ENCODE peak calls at places on chromosomes 1 and 21, in eight cellular contexts. One of them, this sample, is unnamed.
A peak's percentile ranks its signal among the peaks of the same experiment; 100 is the strongest.

GRCh38 chr21:29704719-29705118 is 235.1 kb downstream of the GRIK1 start:
- DNase-seq in neural progenitor cell: no peak
- DNase-seq in mesendoderm: no peak
- DNase-seq in cardiac fibroblast: peak; percentile 28
- DNase-seq in naive thymus-derived CD4-positive, alpha-beta T cell: no peak
- DNase-seq in IMR-90: peak; percentile 6
- DNase-seq in brain microvascular endothelial cell: no peak
- DNase-seq in right cardiac atrium: no peak
- DNase-seq in this sample: peak; percentile 1

GRCh38 chr1:206809504-206810084 is 37.3 kb upstream of the IL10 start:
- DNase-seq in neural progenitor cell: peak; percentile 12
- DNase-seq in mesendoderm: peak; percentile 77
- DNase-seq in cardiac fibroblast: peak; percentile 74
- DNase-seq in naive thymus-derived CD4-positive, alpha-beta T cell: no peak
- DNase-seq in IMR-90: peak; percentile 45
- DNase-seq in brain microvascular endothelial cell: peak; percentile 33
- DNase-seq in right cardiac atrium: no peak
- DNase-seq in this sample: peak; percentile 37

GRCh38 chr1:41102208-41102607 is 80.7 kb upstream of the SLFNL1 start:
- DNase-seq in neural progenitor cell: no peak
- DNase-seq in mesendoderm: no peak
- DNase-seq in cardiac fibroblast: peak; percentile 98
- DNase-seq in naive thymus-derived CD4-positive, alpha-beta T cell: no peak
- DNase-seq in IMR-90: peak; percentile 97
- DNase-seq in brain microvascular endothelial cell: peak; percentile 76
- DNase-seq in right cardiac atrium: peak; percentile 96
- DNase-seq in this sample: peak; percentile 96

GRCh38 chr1:65420590-65421340 is at the start of the genes LEPR and LEPROT:
- DNase-seq in neural progenitor cell: peak; percentile 85
- DNase-seq in mesendoderm: peak; percentile 79
- DNase-seq in cardiac fibroblast: no peak
- DNase-seq in naive thymus-derived CD4-positive, alpha-beta T cell: no peak
- DNase-seq in IMR-90: peak; percentile 38
- DNase-seq in brain microvascular endothelial cell: no peak
- DNase-seq in right cardiac atrium: no peak
- DNase-seq in this sample: peak; percentile 67

GRCh38 chr1:146031476-146031875 is 9.9 kb upstream of the HJV start:
- DNase-seq in neural progenitor cell: no peak
- DNase-seq in mesendoderm: no peak
- DNase-seq in cardiac fibroblast: no peak
- DNase-seq in naive thymus-derived CD4-positive, alpha-beta T cell: no peak
- DNase-seq in IMR-90: no peak
- DNase-seq in brain microvascular endothelial cell: no peak
- DNase-seq in right cardiac atrium: no peak
- DNase-seq in this sample: no peak

GRCh38 chr1:28297826-28298225 is 31.0 kb upstream of the MED18 start:
- DNase-seq in neural progenitor cell: no peak
- DNase-seq in mesendoderm: no peak
- DNase-seq in cardiac fibroblast: no peak
- DNase-seq in naive thymus-derived CD4-positive, alpha-beta T cell: no peak
- DNase-seq in IMR-90: no peak
- DNase-seq in brain microvascular endothelial cell: no peak
- DNase-seq in right cardiac atrium: no peak
- DNase-seq in this sample: no peak

GRCh38 chr1:19124273-19124672 is 85.8 kb downstream of the UBR4 start:
- DNase-seq in neural progenitor cell: no peak
- DNase-seq in mesendoderm: no peak
- DNase-seq in cardiac fibroblast: no peak
- DNase-seq in naive thymus-derived CD4-positive, alpha-beta T cell: no peak
- DNase-seq in IMR-90: no peak
- DNase-seq in brain microvascular endothelial cell: no peak
- DNase-seq in right cardiac atrium: no peak
- DNase-seq in this sample: no peak

GRCh38 chr1:1421147-1421906 is at the start of gene ANKRD65:
- DNase-seq in neural progenitor cell: peak; percentile 42
- DNase-seq in mesendoderm: no peak
- DNase-seq in cardiac fibroblast: no peak
- DNase-seq in naive thymus-derived CD4-positive, alpha-beta T cell: no peak
- DNase-seq in IMR-90: no peak
- DNase-seq in brain microvascular endothelial cell: no peak
- DNase-seq in right cardiac atrium: peak; percentile 38
- DNase-seq in this sample: no peak

GRCh38 chr1:156750932-156751723 is at the start of gene HDGF:
- DNase-seq in neural progenitor cell: peak; percentile 77
- DNase-seq in mesendoderm: peak; percentile 68
- DNase-seq in cardiac fibroblast: peak; percentile 42
- DNase-seq in naive thymus-derived CD4-positive, alpha-beta T cell: no peak
- DNase-seq in IMR-90: no peak
- DNase-seq in brain microvascular endothelial cell: no peak
- DNase-seq in right cardiac atrium: peak; percentile 88
- DNase-seq in this sample: no peak

DNA sequence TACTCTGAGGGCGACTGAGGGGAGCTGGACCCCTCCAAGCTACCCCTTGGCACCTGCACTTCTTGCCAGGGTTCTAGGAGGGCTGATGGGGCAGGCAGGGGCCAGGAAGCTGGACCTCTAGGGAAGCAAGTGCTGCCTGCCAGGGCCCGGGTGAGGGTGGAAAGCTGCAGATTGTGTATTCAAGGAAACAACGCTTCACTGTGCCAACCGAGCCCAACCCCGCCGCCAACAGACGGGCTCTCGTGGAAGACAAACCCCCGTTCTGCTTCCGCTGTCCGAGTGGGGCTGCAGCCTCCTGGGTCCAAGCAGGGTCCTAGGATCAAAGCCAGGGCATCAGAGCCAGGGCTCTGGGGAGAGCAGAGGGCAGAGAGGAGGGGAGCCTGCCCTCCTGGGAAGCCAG is 3.2 kb downstream of the EFHD2 start:
- DNase-seq in neural progenitor cell: no peak
- DNase-seq in mesendoderm: no peak
- DNase-seq in cardiac fibroblast: no peak
- DNase-seq in naive thymus-derived CD4-positive, alpha-beta T cell: no peak
- DNase-seq in IMR-90: no peak
- DNase-seq in brain microvascular endothelial cell: no peak
- DNase-seq in right cardiac atrium: no peak
- DNase-seq in this sample: no peak
- H3K4me3 ChIP-seq in neural progenitor cell: no peak overlapping the region
- H3K4me3 ChIP-seq in mesendoderm: no peak overlapping the region
- H3K4me3 ChIP-seq in cardiac fibroblast: no peak overlapping the region
- H3K4me3 ChIP-seq in naive thymus-derived CD4-positive, alpha-beta T cell: no peak overlapping the region
- H3K4me3 ChIP-seq in IMR-90: no peak overlapping the region
- H3K4me3 ChIP-seq in brain microvascular endothelial cell: no peak overlapping the region
- H3K4me3 ChIP-seq in right cardiac atrium: no peak overlapping the region
- H3K4me3 ChIP-seq in this sample: no peak overlapping the region

GRCh38 chr1:8062861-8063260 is 36.8 kb upstream of the ERRFI1 start:
- DNase-seq in neural progenitor cell: no peak
- DNase-seq in mesendoderm: no peak
- DNase-seq in cardiac fibroblast: no peak
- DNase-seq in naive thymus-derived CD4-positive, alpha-beta T cell: no peak
- DNase-seq in IMR-90: no peak
- DNase-seq in brain microvascular endothelial cell: no peak
- DNase-seq in right cardiac atrium: no peak
- DNase-seq in this sample: no peak

GRCh38 chr1:8063298-8064068 is 37.4 kb upstream of the ERRFI1 start:
- DNase-seq in neural progenitor cell: peak; percentile 56
- DNase-seq in mesendoderm: no peak
- DNase-seq in cardiac fibroblast: no peak
- DNase-seq in naive thymus-derived CD4-positive, alpha-beta T cell: no peak
- DNase-seq in IMR-90: no peak
- DNase-seq in brain microvascular endothelial cell: no peak
- DNase-seq in right cardiac atrium: no peak
- DNase-seq in this sample: no peak

GRCh38 chr1:8059161-8059622 is 33.1 kb upstream of the ERRFI1 start:
- DNase-seq in neural progenitor cell: no peak
- DNase-seq in mesendoderm: no peak
- DNase-seq in cardiac fibroblast: peak; percentile 88
- DNase-seq in naive thymus-derived CD4-positive, alpha-beta T cell: no peak
- DNase-seq in IMR-90: peak; percentile 75
- DNase-seq in brain microvascular endothelial cell: peak; percentile 94
- DNase-seq in right cardiac atrium: no peak
- DNase-seq in this sample: peak; percentile 73

GRCh38 chr1:8061673-8062386 is 35.7 kb upstream of the ERRFI1 start:
- DNase-seq in neural progenitor cell: no peak
- DNase-seq in mesendoderm: no peak
- DNase-seq in cardiac fibroblast: peak; percentile 49
- DNase-seq in naive thymus-derived CD4-positive, alpha-beta T cell: no peak
- DNase-seq in IMR-90: peak; percentile 82
- DNase-seq in brain microvascular endothelial cell: peak; percentile 67
- DNase-seq in right cardiac atrium: no peak
- DNase-seq in this sample: peak; percentile 55

DNA sequence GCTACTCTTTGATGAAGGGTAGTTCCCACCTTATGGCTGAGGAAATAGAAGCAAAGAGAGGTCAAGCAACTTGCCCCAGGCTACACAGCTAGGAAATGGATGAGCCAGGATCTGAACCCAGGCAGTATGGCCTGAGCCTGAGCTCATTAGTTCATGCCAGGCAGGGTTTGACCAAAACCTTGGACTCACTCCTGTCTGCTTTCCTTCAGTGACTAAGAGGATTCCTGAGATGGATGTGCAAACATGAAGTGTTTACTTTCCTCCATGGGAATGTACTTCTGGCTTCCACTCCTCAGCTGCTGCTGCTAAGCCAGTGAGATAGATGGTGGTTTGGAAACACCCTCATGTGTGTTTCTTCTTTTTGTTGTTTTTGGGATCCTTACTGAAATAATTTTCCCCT is 35.1 kb upstream of the ERRFI1 start:
- DNase-seq in neural progenitor cell: no peak
- DNase-seq in mesendoderm: no peak
- DNase-seq in cardiac fibroblast: peak; percentile 94
- DNase-seq in naive thymus-derived CD4-positive, alpha-beta T cell: no peak
- DNase-seq in IMR-90: peak; percentile 97
- DNase-seq in brain microvascular endothelial cell: peak; percentile 97
- DNase-seq in right cardiac atrium: no peak
- DNase-seq in this sample: peak; percentile 94
- H3K4me3 ChIP-seq in neural progenitor cell: no peak overlapping the region
- H3K4me3 ChIP-seq in mesendoderm: no peak overlapping the region
- H3K4me3 ChIP-seq in cardiac fibroblast: no peak overlapping the region
- H3K4me3 ChIP-seq in naive thymus-derived CD4-positive, alpha-beta T cell: no peak overlapping the region
- H3K4me3 ChIP-seq in IMR-90: no peak overlapping the region
- H3K4me3 ChIP-seq in brain microvascular endothelial cell: no peak overlapping the region
- H3K4me3 ChIP-seq in right cardiac atrium: no peak overlapping the region
- H3K4me3 ChIP-seq in this sample: no peak overlapping the region

GRCh38 chr1:219928791-219929118 is 398 bp upstream of the SLC30A10 start:
- DNase-seq in neural progenitor cell: no peak
- DNase-seq in mesendoderm: no peak
- DNase-seq in cardiac fibroblast: no peak
- DNase-seq in naive thymus-derived CD4-positive, alpha-beta T cell: no peak
- DNase-seq in IMR-90: no peak
- DNase-seq in brain microvascular endothelial cell: no peak
- DNase-seq in right cardiac atrium: no peak
- DNase-seq in this sample: no peak

GRCh38 chr1:219931033-219931432 is 2.7 kb upstream of the SLC30A10 start:
- DNase-seq in neural progenitor cell: no peak
- DNase-seq in mesendoderm: no peak
- DNase-seq in cardiac fibroblast: no peak
- DNase-seq in naive thymus-derived CD4-positive, alpha-beta T cell: no peak
- DNase-seq in IMR-90: no peak
- DNase-seq in brain microvascular endothelial cell: no peak
- DNase-seq in right cardiac atrium: no peak
- DNase-seq in this sample: no peak

GRCh38 chr1:219927298-219927955 is 930 bp downstream of the SLC30A10 start:
- DNase-seq in neural progenitor cell: no peak
- DNase-seq in mesendoderm: no peak
- DNase-seq in cardiac fibroblast: no peak
- DNase-seq in naive thymus-derived CD4-positive, alpha-beta T cell: no peak
- DNase-seq in IMR-90: no peak
- DNase-seq in brain microvascular endothelial cell: no peak
- DNase-seq in right cardiac atrium: no peak
- DNase-seq in this sample: no peak

GRCh38 chr1:219926363-219926998 is 1.9 kb downstream of the SLC30A10 start:
- DNase-seq in neural progenitor cell: no peak
- DNase-seq in mesendoderm: no peak
- DNase-seq in cardiac fibroblast: no peak
- DNase-seq in naive thymus-derived CD4-positive, alpha-beta T cell: no peak
- DNase-seq in IMR-90: no peak
- DNase-seq in brain microvascular endothelial cell: no peak
- DNase-seq in right cardiac atrium: no peak
- DNase-seq in this sample: no peak

GRCh38 chr1:219927956-219928790 is at the start of gene SLC30A10:
- DNase-seq in neural progenitor cell: peak; percentile 77
- DNase-seq in mesendoderm: peak; percentile 37
- DNase-seq in cardiac fibroblast: peak; percentile 4
- DNase-seq in naive thymus-derived CD4-positive, alpha-beta T cell: peak; percentile 30
- DNase-seq in IMR-90: no peak
- DNase-seq in brain microvascular endothelial cell: no peak
- DNase-seq in right cardiac atrium: peak; percentile 55
- DNase-seq in this sample: no peak
- H3K4me3 ChIP-seq in neural progenitor cell: peak within 1 kb of the TSS; percentile 53
- H3K4me3 ChIP-seq in mesendoderm: peak within 1 kb of the TSS; percentile 25
- H3K4me3 ChIP-seq in cardiac fibroblast: peak within 1 kb of the TSS; percentile 23
- H3K4me3 ChIP-seq in naive thymus-derived CD4-positive, alpha-beta T cell: no peak within 1 kb of the TSS
- H3K4me3 ChIP-seq in IMR-90: peak within 1 kb of the TSS; percentile 19
- H3K4me3 ChIP-seq in brain microvascular endothelial cell: peak within 1 kb of the TSS; percentile 54
- H3K4me3 ChIP-seq in right cardiac atrium: peak within 1 kb of the TSS; percentile 1
- H3K4me3 ChIP-seq in this sample: peak within 1 kb of the TSS; percentile 41

GRCh38 chr1:202214089-202214843 is 20.7 kb downstream of the LGR6 start:
- DNase-seq in neural progenitor cell: peak; percentile 70
- DNase-seq in mesendoderm: no peak
- DNase-seq in cardiac fibroblast: no peak
- DNase-seq in naive thymus-derived CD4-positive, alpha-beta T cell: no peak
- DNase-seq in IMR-90: no peak
- DNase-seq in brain microvascular endothelial cell: no peak
- DNase-seq in right cardiac atrium: no peak
- DNase-seq in this sample: no peak
- H3K4me3 ChIP-seq in neural progenitor cell: peak overlapping the region; percentile 44
- H3K4me3 ChIP-seq in mesendoderm: peak overlapping the region; percentile 2
- H3K4me3 ChIP-seq in cardiac fibroblast: peak overlapping the region; percentile 19
- H3K4me3 ChIP-seq in naive thymus-derived CD4-positive, alpha-beta T cell: no peak overlapping the region
- H3K4me3 ChIP-seq in IMR-90: no peak overlapping the region
- H3K4me3 ChIP-seq in brain microvascular endothelial cell: no peak overlapping the region
- H3K4me3 ChIP-seq in right cardiac atrium: peak overlapping the region; percentile 33
- H3K4me3 ChIP-seq in this sample: no peak overlapping the region

DNA sequence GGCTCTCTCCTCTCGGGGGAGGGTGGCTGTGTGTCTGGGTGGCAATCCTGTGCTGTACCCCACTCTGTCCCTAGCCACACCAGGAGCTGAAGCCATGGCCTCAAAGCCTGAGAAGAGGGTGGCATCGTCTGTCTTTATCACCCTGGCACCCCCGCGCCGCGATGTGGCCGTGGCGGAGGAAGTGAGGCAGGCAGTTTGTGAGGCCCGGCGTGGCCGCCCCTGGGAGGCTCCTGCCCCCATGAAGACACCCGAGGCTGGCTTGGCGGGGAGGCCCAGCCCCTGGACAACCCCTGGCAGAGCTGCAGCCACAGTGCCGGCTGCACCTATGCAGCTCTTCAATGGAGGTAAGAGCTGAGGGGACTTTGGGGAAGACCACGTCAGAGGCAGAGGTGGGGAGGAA is 6.3 kb downstream of the FBLIM1 start:
- DNase-seq in neural progenitor cell: no peak
- DNase-seq in mesendoderm: no peak
- DNase-seq in cardiac fibroblast: no peak
- DNase-seq in naive thymus-derived CD4-positive, alpha-beta T cell: no peak
- DNase-seq in IMR-90: no peak
- DNase-seq in brain microvascular endothelial cell: no peak
- DNase-seq in right cardiac atrium: no peak
- DNase-seq in this sample: no peak
- H3K4me3 ChIP-seq in neural progenitor cell: no peak overlapping the region
- H3K4me3 ChIP-seq in mesendoderm: no peak overlapping the region
- H3K4me3 ChIP-seq in cardiac fibroblast: no peak overlapping the region
- H3K4me3 ChIP-seq in naive thymus-derived CD4-positive, alpha-beta T cell: no peak overlapping the region
- H3K4me3 ChIP-seq in IMR-90: no peak overlapping the region
- H3K4me3 ChIP-seq in brain microvascular endothelial cell: no peak overlapping the region
- H3K4me3 ChIP-seq in right cardiac atrium: no peak overlapping the region
- H3K4me3 ChIP-seq in this sample: no peak overlapping the region